ENCODE peak calls at places on chromosome 21, in seven cellular contexts. G is NT2/D1; A is psoas muscle; P is activated T-helper 1 cell treated with anti-CD3 and anti-CD28 coated beads, Interleukin-12 subunit alpha, Interleukin-12 subunit beta, Interleukin-2, Interleukin-4 antibody, amounts not matched to agents 30 ng/mL and 10 ng/mL and 1 ng/mL, durations not matched to agents 14 hours and 24 hours and 36 hours; M is iPS-NIHi11; Y is caudate nucleus; I is GM12865. T is an unnamed sample.

GRCh38 chr21:39669976-39670671 is 57.4 kb downstream of the B3GALT5 start:
- DNase-seq in P (no peak), Y (no peak), M (no peak), A (no peak), G (no peak), I (no peak), T (no peak)

GRCh38 chr21:42302794-42303193 is 12.4 kb downstream of the TFF3 start:
- DNase-seq in P (no peak), A (no peak), Y (no peak), I (no peak), M (no peak), G (no peak), T (no peak)

GRCh38 chr21:46006547-46007497 is 25.3 kb downstream of the COL6A1 start:
- DNase-seq in P (no peak), Y (no peak), M (no peak), I (no peak), G (no peak), A (no peak), T (no peak)

GRCh38 chr21:45525153-45525909 is 16.9 kb downstream of the SLC19A1 start:
- DNase-seq in P (no peak), I (no peak), G (no peak), M (no peak), A (peak), Y (no peak), T (no peak)

GRCh38 chr21:43855955-43856354 is 9.1 kb upstream of the AGPAT3 start:
- DNase-seq in G (no peak), M (no peak), Y (no peak), A (no peak), I (no peak), P (no peak), T (no peak)

GRCh38 chr21:35850542-35851103 is 209.7 kb downstream of the SETD4 start:
- DNase-seq in G (no peak), I (no peak), P (no peak), M (no peak), A (peak), Y (no peak), T (no peak)

GRCh38 chr21:28089599-28090421 is 902.9 kb downstream of the LTN1 start:
- DNase-seq in G (no peak), P (no peak), M (no peak), Y (no peak), I (no peak), A (peak), T (no peak)

GRCh38 chr21:14543983-14544382 is 2.1 kb downstream of the SAMSN1 start:
- DNase-seq in P (no peak), Y (no peak), G (no peak), A (no peak), I (no peak), M (no peak), T (no peak)

GRCh38 chr21:33543505-33544129 is 779 bp downstream of the SON start:
- DNase-seq in A (peak), Y (no peak), I (peak), P (peak), M (peak), G (no peak), T (peak)

GRCh38 chr21:42527489-42528158 is 14.0 kb downstream of the SLC37A1 start:
- DNase-seq in I (peak), M (no peak), Y (no peak), P (peak), A (no peak), G (no peak), T (no peak)

GRCh38 chr21:31284797-31285397 is 59.2 kb downstream of the TIAM1 start:
- DNase-seq in Y (no peak), P (no peak), I (no peak), G (no peak), M (no peak), A (no peak), T (no peak)

GRCh38 chr21:42769820-42770716 is 109.3 kb downstream of the WDR4 start:
- DNase-seq in G (no peak), I (no peak), P (no peak), M (no peak), A (no peak), Y (no peak), T (no peak)

GRCh38 chr21:46190491-46191131 is 6.4 kb upstream of the SPATC1L start:
- DNase-seq in I (no peak), M (peak), Y (no peak), A (no peak), G (no peak), P (no peak), T (no peak)

GRCh38 chr21:39073717-39074116 is 109.5 kb downstream of the PSMG1 start:
- DNase-seq in A (no peak), G (no peak), P (no peak), Y (no peak), I (no peak), M (no peak), T (no peak)